ENCODE peak calls at places on chromosomes 7 and 10, in nine cellular contexts. T is GM23248; Z is cardiac fibroblast; X is GF-D8; I is AG08395; R is GM10248; Q is NCI-H774; S is nephron progenitor cell; J is activated naive CD4-positive, alpha-beta T cell treated with anti-CD3 and anti-CD28 coated beads, Interleukin-2, amount 10 ng/mL, durations not matched to agents 7 days and 5 days. B is an unnamed sample.

GRCh38 chr10:31136951-31137885 is 105.6 kb upstream of the ZNF438 start:
- DNase-seq in X (peak; percentile 66), R (no peak), Q (no peak), Z (peak; percentile 46), J (peak; percentile 25), S (no peak), I (no peak), T (peak; percentile 48), B (no peak)

GRCh38 chr10:113411456-113411855 is 141.4 kb upstream of the HABP2 start:
- DNase-seq in S (no peak), X (no peak), I (no peak), R (no peak), Q (no peak), J (no peak), Z (no peak), T (no peak), B (no peak)

GRCh38 chr10:96637709-96638108 is 50.9 kb upstream of the TM9SF3 start:
- DNase-seq in J (no peak), S (no peak), T (no peak), Q (no peak), I (no peak), R (no peak), Z (no peak), X (no peak), B (no peak)

GRCh38 chr7:38880454-38880853 is 28.5 kb downstream of the VPS41 start:
- DNase-seq in X (no peak), T (no peak), S (no peak), J (no peak), Z (no peak), I (no peak), R (no peak), Q (no peak), B (no peak)

GRCh38 chr10:8639601-8640000 is 585.1 kb downstream of the GATA3 start:
- DNase-seq in J (no peak), Q (no peak), Z (no peak), X (no peak), R (no peak), I (no peak), T (no peak), S (no peak), B (no peak)

GRCh38 chr10:14556285-14556956 is 218.3 kb downstream of the FAM107B start:
- DNase-seq in Q (peak; percentile 14), I (no peak), X (peak; percentile 25), T (no peak), Z (no peak), J (no peak), R (peak; percentile 69), S (no peak), B (no peak)

GRCh38 chr10:18406136-18406535 is 245.3 kb downstream of the NSUN6 start:
- DNase-seq in I (no peak), R (no peak), T (no peak), J (no peak), X (no peak), Z (no peak), Q (no peak), S (no peak), B (no peak)

GRCh38 chr7:18257711-18258110 is 230.1 kb upstream of the PRPS1L1 start:
- DNase-seq in Q (no peak), J (no peak), X (no peak), R (no peak), T (peak; percentile 52), Z (peak; percentile 59), S (no peak), I (peak; percentile 7), B (no peak)

GRCh38 chr10:15361131-15361530 is 10.0 kb downstream of the FAM171A1 start:
- DNase-seq in X (peak; percentile 47), T (no peak), S (no peak), J (no peak), Q (no peak), Z (no peak), R (no peak), I (no peak), B (no peak)

GRCh38 chr7:135744938-135745701 is 3.5 kb downstream of the FAM180A start:
- DNase-seq in I (peak; percentile 59), S (no peak), Z (peak; percentile 67), R (no peak), T (peak; percentile 96), Q (no peak), X (no peak), J (no peak), B (no peak)

GRCh38 chr7:73822319-73823173 is 8.2 kb upstream of the CLDN4 start:
- DNase-seq in I (peak; percentile 99), S (peak; percentile 58), X (no peak), Q (no peak), Z (peak; percentile 71), T (peak; percentile 100), J (no peak), R (no peak), B (no peak)

GRCh38 chr10:66538352-66538751 is 387.5 kb upstream of the LRRTM3 start:
- DNase-seq in I (no peak), Z (peak; percentile 0), J (no peak), S (no peak), T (no peak), Q (no peak), X (no peak), R (no peak), B (no peak)

GRCh38 chr7:145050415-145050814 is 214.6 kb upstream of the TPK1 start:
- DNase-seq in R (no peak), Z (no peak), I (no peak), T (no peak), X (no peak), J (no peak), S (no peak), Q (no peak), B (no peak)

GRCh38 chr10:91521444-91521843 is 111.3 kb downstream of the HECTD2 start:
- DNase-seq in Q (no peak), T (peak; percentile 63), I (no peak), J (no peak), S (no peak), Z (peak; percentile 34), R (no peak), X (no peak), B (no peak)

GRCh38 chr7:73586911-73587310 is 8.5 kb upstream of the TBL2 start:
- DNase-seq in Q (no peak), X (no peak), I (no peak), S (no peak), T (no peak), J (no peak), Z (no peak), R (no peak), B (no peak)

GRCh38 chr10:88974012-88974411 is 16.6 kb upstream of the FAS start:
- DNase-seq in I (peak; percentile 38), S (no peak), J (no peak), Q (no peak), X (no peak), Z (peak; percentile 57), T (peak; percentile 63), R (no peak), B (no peak)

GRCh38 chr7:155959894-155960293 is 147.6 kb upstream of the SHH start:
- DNase-seq in J (no peak), S (no peak), X (no peak), R (no peak), T (no peak), Q (peak; percentile 31), I (no peak), Z (no peak), B (no peak)

GRCh38 chr10:14200645-14201534 is 129.8 kb downstream of the FRMD4A start:
- DNase-seq in S (peak; percentile 53), Z (no peak), X (no peak), T (no peak), Q (peak; percentile 59), J (peak; percentile 36), I (no peak), R (no peak), B (no peak)

GRCh38 chr7:114426824-114427223 is 12.2 kb downstream of the FOXP2 start:
- DNase-seq in X (no peak), I (no peak), R (no peak), J (no peak), S (no peak), T (peak; percentile 54), Q (no peak), Z (peak; percentile 66), B (no peak)

GRCh38 chr10:104351067-104351681 is 2.5 kb upstream of the CFAP58 start:
- DNase-seq in R (no peak), X (peak; percentile 40), T (peak; percentile 93), J (no peak), S (no peak), Z (peak; percentile 39), Q (no peak), I (peak; percentile 81), B (no peak)

GRCh38 chr7:99380032-99380822 is 5.7 kb downstream of the ARPC1B start:
- DNase-seq in J (peak; percentile 59), I (peak; percentile 47), X (peak; percentile 99), R (peak; percentile 78), S (no peak), Z (peak; percentile 74), T (peak; percentile 85), Q (no peak), B (no peak)

GRCh38 chr7:87833130-87833529 is 43.0 kb downstream of the SLC25A40 start:
- DNase-seq in R (no peak), Q (no peak), Z (no peak), S (no peak), T (no peak), I (no peak), J (no peak), X (no peak), B (no peak)

GRCh38 chr7:136890379-136890778 is 21.9 kb downstream of the CHRM2 start:
- DNase-seq in S (no peak), R (no peak), J (no peak), I (peak; percentile 9), X (no peak), T (peak; percentile 37), Q (no peak), Z (peak; percentile 21), B (no peak)

GRCh38 chr10:42988517-42989395 is 88.1 kb upstream of the RET start:
- DNase-seq in Q (no peak), I (no peak), Z (no peak), S (no peak), X (peak; percentile 49), J (no peak), R (peak; percentile 15), T (no peak), B (no peak)

GRCh38 chr10:106931159-106931852 is 233.2 kb downstream of the SORCS1 start:
- DNase-seq in Q (no peak), Z (no peak), X (no peak), J (no peak), R (peak; percentile 59), T (no peak), I (no peak), S (no peak), B (no peak)

GRCh38 chr7:54080971-54081370 is 461.2 kb upstream of the VSTM2A start:
- DNase-seq in I (no peak), T (no peak), R (no peak), S (no peak), J (no peak), Z (no peak), X (no peak), Q (no peak), B (no peak)

GRCh38 chr7:27897001-27897400 is 157.0 kb downstream of the TAX1BP1 start:
- DNase-seq in T (no peak), R (no peak), Z (no peak), J (no peak), Q (no peak), X (no peak), S (no peak), I (no peak), B (no peak)

GRCh38 chr7:114026486-114027089 is 107.8 kb upstream of the PPP1R3A start:
- DNase-seq in R (peak; percentile 31), T (peak; percentile 68), S (peak; percentile 33), I (peak; percentile 47), Q (peak; percentile 73), J (no peak), X (no peak), Z (peak; percentile 65), B (no peak)

GRCh38 chr7:101125989-101126650 is 784 bp upstream of the SERPINE1 start:
- DNase-seq in Z (peak; percentile 89), X (peak; percentile 27), T (peak; percentile 84), Q (no peak), S (no peak), J (peak; percentile 25), R (peak; percentile 43), I (peak; percentile 48), B (peak; percentile 17)

GRCh38 chr7:107528461-107528860 is 35.3 kb downstream of the COG5 start:
- DNase-seq in I (peak; percentile 70), X (no peak), J (no peak), Q (no peak), T (peak; percentile 64), R (no peak), Z (peak; percentile 33), S (no peak), B (no peak)

B was measured in activated gamma-delta T cell.